ENCODE peak calls at places on chromosomes 2 and 18, in ten cellular contexts. A, N, L, V, D, P, T, X, O and I are unnamed samples.

GRCh38 chr2:102046135-102046901 is 54.6 kb downstream of the IL1R2 start:
- DNase-seq in A (no peak), N (no peak), L (no peak), V (no peak), D (no peak), P (no peak), T (no peak), X (no peak), O (peak), I (no peak)

GRCh38 chr2:173109253-173110188 is 33.9 kb downstream of the MAP3K20 start:
- DNase-seq in A (no peak), N (no peak), L (no peak), V (no peak), D (peak), P (no peak), T (no peak), X (peak), O (peak), I (no peak)

GRCh38 chr2:237205111-237205541 is 119.4 kb downstream of the COPS8 start:
- DNase-seq in A (no peak), N (no peak), L (no peak), V (no peak), D (no peak), P (no peak), T (no peak), X (no peak), O (no peak), I (no peak)

GRCh38 chr2:50556934-50557575 is 474.9 kb downstream of the NRXN1 start:
- DNase-seq in A (no peak), N (no peak), L (no peak), V (no peak), D (peak), P (no peak), T (no peak), X (peak), O (no peak), I (no peak)

GRCh38 chr2:113842919-113843736 is 46.8 kb upstream of the ACTR3 start:
- DNase-seq in A (no peak), N (no peak), L (no peak), V (no peak), D (no peak), P (no peak), T (no peak), X (peak), O (peak), I (no peak)

GRCh38 chr2:31294230-31294629 is 60.3 kb downstream of the EHD3 start:
- DNase-seq in A (no peak), N (no peak), L (no peak), V (no peak), D (no peak), P (peak), T (no peak), X (no peak), O (no peak), I (no peak)

GRCh38 chr2:70613510-70613909 is 59.9 kb upstream of the TGFA start:
- DNase-seq in A (peak), N (no peak), L (no peak), V (no peak), D (no peak), P (no peak), T (no peak), X (no peak), O (no peak), I (no peak)

GRCh38 chr2:25257931-25258771 is 83.6 kb downstream of the DNMT3A start:
- DNase-seq in A (peak), N (no peak), L (no peak), V (no peak), D (no peak), P (no peak), T (no peak), X (no peak), O (no peak), I (no peak)

GRCh38 chr2:15112216-15112615 is 448.9 kb downstream of the NBAS start:
- DNase-seq in A (no peak), N (no peak), L (no peak), V (no peak), D (no peak), P (no peak), T (peak), X (no peak), O (peak), I (peak)

GRCh38 chr18:27412551-27412950 is 227.4 kb upstream of the CHST9 start:
- DNase-seq in A (no peak), N (no peak), L (no peak), V (no peak), D (no peak), P (no peak), T (no peak), X (no peak), O (no peak), I (no peak)

GRCh38 chr2:105744091-105744908 is 412 bp upstream of the NCK2 start:
- DNase-seq in A (peak), N (peak), L (peak), V (peak), D (no peak), P (peak), T (peak), X (peak), O (peak), I (no peak)

GRCh38 chr2:169479257-169480078 is at the start of gene BBS5:
- DNase-seq in A (peak), N (peak), L (peak), V (peak), D (peak), P (peak), T (peak), X (peak), O (peak), I (peak)

GRCh38 chr2:237687666-237688065 is 60.3 kb downstream of the LRRFIP1 start:
- DNase-seq in A (no peak), N (peak), L (peak), V (peak), D (peak), P (no peak), T (no peak), X (no peak), O (peak), I (no peak)

GRCh38 chr2:36355157-36355889 is at the start of gene CRIM1:
- DNase-seq in A (peak), N (peak), L (peak), V (peak), D (no peak), P (peak), T (peak), X (peak), O (peak), I (peak)

GRCh38 chr2:176085861-176086771 is 2.4 kb upstream of the EVX2 start:
- DNase-seq in A (no peak), N (no peak), L (peak), V (no peak), D (no peak), P (peak), T (peak), X (peak), O (peak), I (no peak)

GRCh38 chr2:2189112-2189398 is 142.0 kb downstream of the MYT1L start:
- DNase-seq in A (no peak), N (no peak), L (no peak), V (no peak), D (no peak), P (no peak), T (no peak), X (no peak), O (no peak), I (no peak)

GRCh38 chr2:18061717-18062116 is 183.2 kb downstream of the KCNS3 start:
- DNase-seq in A (no peak), N (no peak), L (no peak), V (no peak), D (no peak), P (no peak), T (no peak), X (no peak), O (no peak), I (no peak)

GRCh38 chr18:58993260-58993659 is 128.6 kb downstream of the ZNF532 start:
- DNase-seq in A (peak), N (no peak), L (no peak), V (no peak), D (peak), P (no peak), T (no peak), X (peak), O (peak), I (no peak)

GRCh38 chr2:64698668-64699444 is 45.1 kb upstream of the SERTAD2 start:
- DNase-seq in A (no peak), N (no peak), L (no peak), V (no peak), D (peak), P (no peak), T (no peak), X (peak), O (peak), I (no peak)

GRCh38 chr2:218291934-218292699 is at the start of gene TMBIM1:
- DNase-seq in A (peak), N (peak), L (peak), V (peak), D (no peak), P (peak), T (peak), X (peak), O (peak), I (peak)

GRCh38 chr2:26566081-26566375 is 75.1 kb downstream of the CIB4 start:
- DNase-seq in A (no peak), N (no peak), L (no peak), V (no peak), D (no peak), P (peak), T (no peak), X (no peak), O (no peak), I (no peak)

GRCh38 chr2:169512525-169512924 is 3.0 kb downstream of the KLHL41 start:
- DNase-seq in A (no peak), N (no peak), L (no peak), V (no peak), D (no peak), P (no peak), T (no peak), X (no peak), O (peak), I (no peak)

GRCh38 chr2:163401481-163401880 is 334.3 kb downstream of the FIGN start:
- DNase-seq in A (no peak), N (no peak), L (no peak), V (no peak), D (peak), P (no peak), T (no peak), X (peak), O (peak), I (peak)

GRCh38 chr2:55010149-55010591 is 40.1 kb downstream of the RTN4 start:
- DNase-seq in A (peak), N (no peak), L (peak), V (peak), D (no peak), P (peak), T (no peak), X (no peak), O (no peak), I (no peak)

GRCh38 chr2:209230560-209230959 is 193.3 kb upstream of the MAP2 start:
- DNase-seq in A (no peak), N (no peak), L (no peak), V (no peak), D (no peak), P (no peak), T (no peak), X (no peak), O (no peak), I (no peak)

GRCh38 chr18:11163668-11164067 is 14.3 kb upstream of the PIEZO2 start:
- DNase-seq in A (no peak), N (no peak), L (no peak), V (no peak), D (no peak), P (peak), T (peak), X (no peak), O (no peak), I (no peak)

GRCh38 chr2:20027260-20027677 is 14.8 kb upstream of the MATN3 start:
- DNase-seq in A (no peak), N (no peak), L (peak), V (no peak), D (no peak), P (no peak), T (no peak), X (no peak), O (no peak), I (no peak)

GRCh38 chr18:78801011-78801410 is 178.6 kb upstream of the SALL3 start:
- DNase-seq in A (no peak), N (no peak), L (no peak), V (no peak), D (no peak), P (no peak), T (no peak), X (no peak), O (no peak), I (no peak)

GRCh38 chr2:65075605-65076344 is 19.6 kb downstream of the CEP68 start:
- DNase-seq in A (no peak), N (no peak), L (peak), V (no peak), D (no peak), P (peak), T (peak), X (no peak), O (no peak), I (no peak)

GRCh38 chr2:232146294-232146693 is 184.8 kb downstream of the DIS3L2 start:
- DNase-seq in A (no peak), N (no peak), L (no peak), V (no peak), D (no peak), P (no peak), T (no peak), X (no peak), O (peak), I (no peak)

GRCh38 chr2:240235149-240235803 is 94.8 kb upstream of the OTOS start:
- DNase-seq in A (no peak), N (no peak), L (peak), V (no peak), D (no peak), P (peak), T (no peak), X (no peak), O (no peak), I (no peak)

GRCh38 chr18:61322265-61322873 is 10.9 kb upstream of the CDH20 start:
- DNase-seq in A (peak), N (no peak), L (peak), V (no peak), D (no peak), P (peak), T (peak), X (peak), O (peak), I (peak)

GRCh38 chr2:65802298-65802942 is 370.0 kb upstream of the SPRED2 start:
- DNase-seq in A (no peak), N (no peak), L (no peak), V (no peak), D (no peak), P (no peak), T (peak), X (no peak), O (no peak), I (no peak)

GRCh38 chr2:12612646-12613045 is 104.1 kb upstream of the TRIB2 start:
- DNase-seq in A (no peak), N (no peak), L (no peak), V (no peak), D (no peak), P (no peak), T (no peak), X (no peak), O (no peak), I (no peak)

GRCh38 chr18:43661570-43661969 is 384.3 kb upstream of the SYT4 start:
- DNase-seq in A (no peak), N (no peak), L (no peak), V (no peak), D (peak), P (peak), T (peak), X (peak), O (peak), I (peak)

GRCh38 chr18:12028674-12029073 is 47.4 kb downstream of the IMPA2 start:
- DNase-seq in A (no peak), N (no peak), L (no peak), V (no peak), D (no peak), P (no peak), T (no peak), X (no peak), O (no peak), I (no peak)

GRCh38 chr2:62456721-62457539 is 49.1 kb downstream of the TMEM17 start:
- DNase-seq in A (peak), N (peak), L (peak), V (peak), D (peak), P (peak), T (peak), X (peak), O (peak), I (no peak)